ENCODE peak calls at places on chromosomes 13 and 19, in seven cellular contexts. E is sigmoid colon; Y is psoas muscle; M is dorsolateral prefrontal cortex; G is CD8-positive, alpha-beta memory T cell; U is CD4-positive, CD25-positive, alpha-beta regulatory T cell; P is astrocyte of the spinal cord. N is an unnamed sample.

GRCh38 chr13:92387245-92387644 is 839.4 kb upstream of the GPC6 start:
- DNase-seq in E (no peak), Y (no peak), M (no peak), G (no peak), U (no peak), P (no peak), N (no peak)

GRCh38 chr13:52782486-52783448 is 43.1 kb upstream of the CNMD start:
- DNase-seq in E (no peak), Y (no peak), M (no peak), G (no peak), U (no peak), P (no peak), N (no peak)

GRCh38 chr13:43776680-43777079 is 10.1 kb downstream of the ENOX1 start:
- DNase-seq in E (no peak), Y (no peak), M (no peak), G (no peak), U (no peak), P (peak), N (no peak)

GRCh38 chr19:3365447-3366103 is 808 bp upstream of the NFIC start:
- DNase-seq in E (peak), Y (peak), M (peak), G (no peak), U (no peak), P (peak), N (no peak)

GRCh38 chr13:112696001-112696868 is 6.4 kb downstream of the ATP11A start:
- DNase-seq in E (peak), Y (no peak), M (peak), G (no peak), U (no peak), P (no peak), N (no peak)

GRCh38 chr13:104534847-104535246 is 1468.6 kb upstream of the SLC10A2 start:
- DNase-seq in E (no peak), Y (no peak), M (no peak), G (no peak), U (no peak), P (no peak), N (peak)

GRCh38 chr13:90770334-90770733 is 577.2 kb upstream of the MIR17HG start:
- DNase-seq in E (no peak), Y (no peak), M (no peak), G (no peak), U (no peak), P (no peak), N (no peak)

GRCh38 chr13:40388617-40389016 is 277.8 kb downstream of the FOXO1 start:
- DNase-seq in E (peak), Y (no peak), M (no peak), G (peak), U (peak), P (no peak), N (peak)

GRCh38 chr19:45076851-45077730 is 813 bp upstream of the ZNF296 start:
- DNase-seq in E (no peak), Y (no peak), M (no peak), G (no peak), U (no peak), P (no peak), N (no peak)

GRCh38 chr19:30082168-30082567 is 140.1 kb downstream of the URI1 start:
- DNase-seq in E (no peak), Y (no peak), M (no peak), G (no peak), U (no peak), P (no peak), N (no peak)

GRCh38 chr13:50230365-50230978 is 215.2 kb downstream of the KCNRG start:
- DNase-seq in E (no peak), Y (no peak), M (no peak), G (no peak), U (no peak), P (peak), N (peak)

GRCh38 chr19:39083983-39084731 is at the start of gene ACP7:
- DNase-seq in E (no peak), Y (no peak), M (no peak), G (peak), U (no peak), P (no peak), N (no peak)

GRCh38 chr19:1237754-1238372 is at the start of gene CBARP:
- DNase-seq in E (peak), Y (no peak), M (peak), G (no peak), U (no peak), P (no peak), N (no peak)

GRCh38 chr19:33435706-33436359 is 62.3 kb downstream of the CEBPG start:
- DNase-seq in E (peak), Y (no peak), M (peak), G (no peak), U (no peak), P (no peak), N (no peak)

GRCh38 chr13:49256841-49257240 is 9.1 kb downstream of the CDADC1 start:
- DNase-seq in E (no peak), Y (no peak), M (no peak), G (no peak), U (no peak), P (peak), N (no peak)

GRCh38 chr13:24459234-24459633 is 53.3 kb downstream of the PARP4 start:
- DNase-seq in E (no peak), Y (no peak), M (no peak), G (no peak), U (no peak), P (peak), N (peak)

GRCh38 chr13:84962141-84962750 is 837.0 kb downstream of the SLITRK6 start:
- DNase-seq in E (no peak), Y (no peak), M (no peak), G (no peak), U (no peak), P (no peak), N (no peak)

GRCh38 chr19:45235485-45235884 is 9.7 kb downstream of the EXOC3L2 start:
- DNase-seq in E (no peak), Y (no peak), M (no peak), G (no peak), U (no peak), P (no peak), N (no peak)

GRCh38 chr19:46704379-46705076 is 12.4 kb downstream of the PRKD2 start:
- DNase-seq in E (peak), Y (peak), M (peak), G (peak), U (peak), P (peak), N (peak)

GRCh38 chr19:1470864-1471513 is 8.0 kb downstream of the C19orf25 start:
- DNase-seq in E (no peak), Y (peak), M (peak), G (no peak), U (no peak), P (no peak), N (no peak)

GRCh38 chr19:55340784-55341147 is 1.1 kb downstream of the KMT5C start:
- DNase-seq in E (no peak), Y (no peak), M (no peak), G (no peak), U (no peak), P (no peak), N (no peak)

GRCh38 chr13:75544681-75545333 is 4.8 kb upstream of the UCHL3 start:
- DNase-seq in E (no peak), Y (no peak), M (no peak), G (no peak), U (no peak), P (no peak), N (no peak)

GRCh38 chr19:29085630-29086029 is 127.3 kb downstream of the UQCRFS1 start:
- DNase-seq in E (no peak), Y (no peak), M (no peak), G (no peak), U (no peak), P (no peak), N (no peak)

GRCh38 chr13:113176292-113176691 is 17.8 kb downstream of the PROZ start:
- DNase-seq in E (no peak), Y (no peak), M (no peak), G (no peak), U (peak), P (no peak), N (no peak)

GRCh38 chr13:30647420-30647819 is 29.7 kb downstream of the USPL1 start:
- DNase-seq in E (no peak), Y (no peak), M (no peak), G (no peak), U (no peak), P (no peak), N (no peak)

GRCh38 chr13:80242728-80243427 is 98.0 kb downstream of the SPRY2 start:
- DNase-seq in E (no peak), Y (no peak), M (no peak), G (no peak), U (no peak), P (no peak), N (no peak)

GRCh38 chr13:50208826-50209335 is 193.6 kb downstream of the KCNRG start:
- DNase-seq in E (peak), Y (peak), M (no peak), G (no peak), U (no peak), P (peak), N (peak)

GRCh38 chr19:53659292-53659691 is 27.5 kb downstream of the DPRX start:
- DNase-seq in E (no peak), Y (no peak), M (no peak), G (no peak), U (no peak), P (no peak), N (no peak)

GRCh38 chr19:13212759-13213330 is 62.6 kb downstream of the IER2 start:
- DNase-seq in E (peak), Y (peak), M (no peak), G (peak), U (peak), P (peak), N (peak)

GRCh38 chr13:44404261-44405139 is 30.9 kb downstream of the SERP2 start:
- DNase-seq in E (peak), Y (no peak), M (no peak), G (no peak), U (no peak), P (no peak), N (no peak)

GRCh38 chr13:98838776-98839175 is 86.3 kb upstream of the SLC15A1 start:
- DNase-seq in E (no peak), Y (no peak), M (no peak), G (no peak), U (no peak), P (peak), N (no peak)

GRCh38 chr13:44837250-44837649 is 152.0 kb downstream of the NUFIP1 start:
- DNase-seq in E (no peak), Y (no peak), M (no peak), G (no peak), U (no peak), P (no peak), N (no peak)

GRCh38 chr13:26663801-26664200 is 96.8 kb downstream of the GPR12 start:
- DNase-seq in E (no peak), Y (no peak), M (no peak), G (no peak), U (no peak), P (no peak), N (no peak)

GRCh38 chr13:75256922-75257321 is 225.0 kb downstream of the TBC1D4 start:
- DNase-seq in E (no peak), Y (no peak), M (no peak), G (no peak), U (no peak), P (no peak), N (no peak)

GRCh38 chr19:39335168-39335567 is 675 bp downstream of the GMFG start:
- DNase-seq in E (no peak), Y (no peak), M (no peak), G (no peak), U (peak), P (no peak), N (no peak)

GRCh38 chr13:37602743-37603381 is 4.3 kb upstream of the POSTN start:
- DNase-seq in E (no peak), Y (no peak), M (no peak), G (no peak), U (no peak), P (peak), N (no peak)

GRCh38 chr13:37598572-37598971 is at the start of gene POSTN:
- DNase-seq in E (no peak), Y (no peak), M (no peak), G (no peak), U (no peak), P (peak), N (no peak)

GRCh38 chr13:37599509-37599908 is 941 bp upstream of the POSTN start:
- DNase-seq in E (no peak), Y (no peak), M (no peak), G (no peak), U (no peak), P (no peak), N (no peak)

GRCh38 chr13:37595162-37595561 is 3.4 kb downstream of the POSTN start:
- DNase-seq in E (no peak), Y (no peak), M (no peak), G (no peak), U (no peak), P (peak), N (no peak)

DNA sequence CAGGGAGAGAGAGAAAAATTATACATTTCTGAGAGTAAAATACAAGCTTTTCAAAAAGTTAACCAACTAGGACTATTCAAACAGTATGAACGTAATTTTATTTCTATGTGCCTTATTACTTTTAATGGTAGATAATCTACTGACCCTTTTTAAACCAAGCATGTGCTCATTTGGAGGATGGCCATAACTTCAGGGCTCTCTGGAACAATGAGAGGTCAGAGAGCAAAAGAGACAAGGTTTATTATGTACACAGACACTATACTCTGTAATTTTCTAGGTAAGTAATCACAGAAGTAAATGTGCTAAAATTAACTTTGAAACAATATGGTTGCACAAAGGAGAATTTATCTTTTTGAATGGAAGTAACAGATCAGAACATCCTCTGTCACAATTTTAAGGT is 1.1 kb downstream of the POSTN start:
- DNase-seq in E (no peak), Y (no peak), M (no peak), G (no peak), U (no peak), P (no peak), N (no peak)
- H3K4me3 ChIP-seq in E (peak), Y (no peak), M (no peak), G (no peak), U (no peak), P (peak), N (no peak)

GRCh38 chr19:48644839-48645651 is 942 bp downstream of the CA11 start:
- DNase-seq in E (peak), Y (peak), M (peak), G (peak), U (peak), P (peak), N (peak)

GRCh38 chr19:48645652-48646191 is at the start of gene CA11:
- DNase-seq in E (no peak), Y (no peak), M (no peak), G (peak), U (no peak), P (no peak), N (no peak)

GRCh38 chr19:48646192-48646911 is 365 bp upstream of the CA11 start:
- DNase-seq in E (peak), Y (peak), M (peak), G (peak), U (peak), P (peak), N (peak)

GRCh38 chr19:48648134-48648533 is 2.1 kb upstream of the CA11 start:
- DNase-seq in E (no peak), Y (no peak), M (no peak), G (no peak), U (no peak), P (no peak), N (no peak)

GRCh38 chr19:48646912-48647216 is 877 bp upstream of the CA11 start:
- DNase-seq in E (no peak), Y (no peak), M (no peak), G (no peak), U (peak), P (no peak), N (no peak)
- H3K4me3 ChIP-seq in E (no peak), Y (no peak), M (no peak), G (no peak), U (no peak), P (no peak), N (peak)

DNA sequence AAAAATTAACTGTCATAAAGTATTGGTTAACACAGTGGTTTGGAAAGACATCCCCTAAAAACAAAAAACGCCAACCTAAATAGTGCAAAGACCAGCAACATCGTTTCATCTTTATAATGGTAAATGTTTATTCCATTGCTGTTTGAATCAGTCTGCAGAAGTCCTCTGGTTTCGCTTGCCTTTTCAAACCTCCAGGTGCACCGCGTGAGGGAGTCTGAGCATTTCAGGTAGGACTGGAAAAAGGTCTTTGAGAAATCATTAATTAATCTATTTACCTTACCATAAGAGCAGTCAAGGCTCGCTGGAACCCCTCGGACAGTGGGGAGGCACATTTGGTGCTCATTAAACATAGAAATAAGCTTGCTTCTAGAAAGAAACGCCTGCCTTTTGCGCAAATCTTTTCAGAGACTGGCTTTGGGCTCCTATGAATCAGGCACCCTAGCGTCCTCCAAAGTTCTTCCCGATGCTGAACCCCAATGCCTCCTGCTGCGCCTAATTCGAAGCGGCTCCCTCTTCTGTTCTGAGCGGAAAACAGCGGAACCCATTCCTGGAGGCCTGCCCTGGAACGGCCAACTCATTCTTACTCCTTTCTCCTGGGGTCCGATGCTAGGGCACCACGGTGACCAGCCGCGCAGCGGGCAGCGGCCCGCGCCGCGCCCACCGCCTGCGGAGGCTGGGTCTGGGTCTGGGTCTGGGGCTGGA is 942 bp upstream of the MTUS2 start:
- DNase-seq in E (no peak), Y (no peak), M (no peak), G (no peak), U (no peak), P (peak), N (no peak)
- H3K4me3 ChIP-seq in E (peak), Y (no peak), M (peak), G (no peak), U (no peak), P (peak), N (no peak)

GRCh38 chr19:6476896-6477431 is 4.6 kb downstream of the DENND1C start:
- DNase-seq in E (no peak), Y (no peak), M (no peak), G (no peak), U (no peak), P (no peak), N (no peak)

GRCh38 chr19:6473652-6474051 is 7.9 kb downstream of the DENND1C start:
- DNase-seq in E (no peak), Y (no peak), M (no peak), G (no peak), U (no peak), P (no peak), N (no peak)

GRCh38 chr19:6476155-6476895 is 5.3 kb downstream of the DENND1C start:
- DNase-seq in E (no peak), Y (peak), M (peak), G (peak), U (peak), P (peak), N (peak)

GRCh38 chr19:6472713-6473112 is 8.6 kb downstream of the CRB3 start:
- DNase-seq in E (no peak), Y (no peak), M (no peak), G (no peak), U (no peak), P (no peak), N (no peak)

DNA sequence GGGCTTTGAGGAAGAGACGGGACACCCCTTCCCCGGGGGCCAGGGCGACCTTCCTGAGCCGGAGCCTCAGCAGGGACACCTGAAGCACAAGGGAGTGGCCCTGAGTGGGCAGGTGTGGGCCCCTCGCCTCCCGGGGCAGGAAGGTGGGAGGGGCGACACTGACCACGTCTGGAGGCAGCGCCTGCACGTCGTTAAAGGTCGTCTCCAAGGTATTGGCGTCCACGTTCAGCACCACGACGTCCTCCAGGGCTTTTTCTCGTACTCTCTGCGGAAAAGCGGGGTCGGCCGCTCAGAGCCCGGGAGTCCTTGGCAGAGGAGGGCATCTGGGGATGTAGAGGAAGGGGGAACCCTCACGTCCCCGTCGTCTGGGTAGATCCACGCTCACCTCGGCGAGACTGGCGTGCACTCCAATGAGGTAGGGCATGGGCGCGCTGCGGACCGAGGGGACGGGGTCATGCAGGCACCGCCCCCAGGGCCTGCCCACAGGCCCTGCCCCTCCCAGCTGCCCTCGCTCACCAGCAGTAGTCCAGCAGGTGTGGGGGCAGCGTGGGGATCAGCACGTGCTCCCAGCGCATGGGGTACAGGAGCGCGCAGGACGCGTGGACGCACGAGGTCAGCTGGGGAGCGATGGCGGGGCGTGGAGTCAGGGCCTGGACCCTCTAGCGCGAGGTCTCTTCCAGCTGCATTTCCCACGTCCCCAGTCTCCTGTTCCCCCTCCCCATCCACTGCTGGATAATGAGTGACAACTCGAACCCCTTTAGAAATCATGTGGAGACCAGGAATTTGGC is 6.1 kb downstream of the DENND1C start:
- DNase-seq in E (no peak), Y (no peak), M (no peak), G (no peak), U (no peak), P (no peak), N (no peak)
- H3K4me3 ChIP-seq in E (no peak), Y (peak), M (peak), G (no peak), U (no peak), P (no peak), N (no peak)

GRCh38 chr19:15251749-15252397 is 19.6 kb upstream of the EPHX3 start:
- DNase-seq in E (peak), Y (peak), M (no peak), G (no peak), U (no peak), P (peak), N (no peak)

GRCh38 chr19:15250635-15250993 is 18.4 kb upstream of the EPHX3 start:
- DNase-seq in E (no peak), Y (no peak), M (no peak), G (no peak), U (no peak), P (no peak), N (no peak)

GRCh38 chr19:15249912-15250634 is 17.8 kb upstream of the EPHX3 start:
- DNase-seq in E (peak), Y (peak), M (no peak), G (no peak), U (no peak), P (peak), N (no peak)

GRCh38 chr19:15252398-15253018 is 20.3 kb upstream of the EPHX3 start:
- DNase-seq in E (no peak), Y (peak), M (peak), G (no peak), U (no peak), P (peak), N (no peak)

GRCh38 chr19:15251010-15251748 is 18.9 kb upstream of the EPHX3 start:
- DNase-seq in E (no peak), Y (peak), M (no peak), G (no peak), U (no peak), P (peak), N (no peak)
- H3K4me3 ChIP-seq in E (peak), Y (peak), M (no peak), G (no peak), U (no peak), P (no peak), N (no peak)

GRCh38 chr19:57748029-57748428 is 1.4 kb downstream of the ZNF776 start:
- DNase-seq in E (no peak), Y (no peak), M (no peak), G (no peak), U (no peak), P (no peak), N (no peak)
- H3K4me3 ChIP-seq in E (peak), Y (peak), M (peak), G (peak), U (peak), P (peak), N (peak)

GRCh38 chr19:19064811-19065745 is 1.3 kb downstream of the SLC25A42 start:
- DNase-seq in E (no peak), Y (no peak), M (peak), G (peak), U (peak), P (no peak), N (peak)
- H3K4me3 ChIP-seq in E (peak), Y (peak), M (peak), G (peak), U (peak), P (peak), N (peak)

N was measured in Jurkat, Clone E6-1.